ENCODE peak calls at places on chromosome 4, in nine cellular contexts. K is mammary epithelial cell, O is SJSA1, G is tibial nerve, Q is fibroblast of lung, A is left lung, J is trophoblast cell, T is adrenal gland, W is cardiac muscle cell. E is an unnamed sample. For H3K4me1, the result is how much of the 10 kb centered on the place peaks cover.

GRCh38 chr4:109298279-109299010 is 4.0 kb downstream of the COL25A1 start:
- DNase-seq in K (no peak), O (no peak), G (no peak), Q (no peak), A (no peak), J (no peak), T (no peak), W (peak), E (no peak)

GRCh38 chr4:121484633-121485032 is 103.8 kb upstream of the QRFPR start:
- DNase-seq in K (peak), O (peak), G (peak), Q (peak), A (no peak), J (peak), T (peak), W (peak), E (peak)

GRCh38 chr4:53380221-53380620 is 2.8 kb downstream of the FIP1L1 start:
- DNase-seq in K (no peak), O (no peak), G (no peak), Q (peak), A (no peak), J (no peak), T (no peak), W (no peak), E (no peak)

GRCh38 chr4:41373221-41373620 is 116.5 kb downstream of the UCHL1 start:
- DNase-seq in K (no peak), O (no peak), G (no peak), Q (no peak), A (no peak), J (no peak), T (no peak), W (no peak), E (no peak)

GRCh38 chr4:7255488-7255881 is 63.1 kb downstream of the SORCS2 start:
- DNase-seq in K (no peak), O (no peak), G (no peak), Q (no peak), A (peak), J (no peak), T (no peak), W (no peak), E (no peak)

GRCh38 chr4:43846111-43846587 is 602.5 kb downstream of the KCTD8 start:
- DNase-seq in K (no peak), O (no peak), G (no peak), Q (no peak), A (peak), J (no peak), T (no peak), W (no peak), E (no peak)

GRCh38 chr4:108311313-108311712 is 142.6 kb upstream of the LEF1 start:
- DNase-seq in K (no peak), O (no peak), G (no peak), Q (no peak), A (no peak), J (no peak), T (no peak), W (no peak), E (no peak)

GRCh38 chr4:35052546-35052945 is 1191.8 kb downstream of the ARAP2 start:
- DNase-seq in K (no peak), O (no peak), G (no peak), Q (no peak), A (no peak), J (no peak), T (no peak), W (no peak), E (no peak)

GRCh38 chr4:115883862-115884261 is 770.4 kb upstream of the NDST4 start:
- DNase-seq in K (no peak), O (no peak), G (no peak), Q (no peak), A (no peak), J (no peak), T (no peak), W (no peak), E (no peak)

GRCh38 chr4:140150886-140151699 is 2.9 kb downstream of the MAML3 start:
- DNase-seq in K (peak), O (peak), G (peak), Q (peak), A (peak), J (peak), T (peak), W (peak), E (peak)

GRCh38 chr4:143626134-143626859 is 74.2 kb downstream of the FREM3 start:
- DNase-seq in K (no peak), O (peak), G (peak), Q (peak), A (no peak), J (no peak), T (peak), W (no peak), E (no peak)

GRCh38 chr4:149715822-149716585 is 99.6 kb downstream of the IQCM start:
- DNase-seq in K (no peak), O (no peak), G (no peak), Q (no peak), A (peak), J (no peak), T (no peak), W (no peak), E (no peak)

GRCh38 chr4:182878633-182879495 is 38.3 kb downstream of the DCTD start:
- DNase-seq in K (no peak), O (no peak), G (no peak), Q (no peak), A (no peak), J (no peak), T (no peak), W (no peak), E (no peak)

GRCh38 chr4:83725076-83726074 is 189.5 kb downstream of the GPAT3 start:
- DNase-seq in K (no peak), O (no peak), G (no peak), Q (no peak), A (no peak), J (no peak), T (no peak), W (no peak), E (no peak)

GRCh38 chr4:186831574-186831973 is 107.9 kb upstream of the FAT1 start:
- DNase-seq in K (peak), O (no peak), G (no peak), Q (no peak), A (no peak), J (no peak), T (no peak), W (no peak), E (no peak)

GRCh38 chr4:86661006-86661405 is 66.9 kb downstream of the PTPN13 start:
- DNase-seq in K (no peak), O (no peak), G (no peak), Q (no peak), A (no peak), J (no peak), T (no peak), W (no peak), E (no peak)

GRCh38 chr4:87055340-87055739 is 120.5 kb downstream of the AFF1 start:
- DNase-seq in K (no peak), O (no peak), G (no peak), Q (no peak), A (no peak), J (no peak), T (no peak), W (no peak), E (no peak)

GRCh38 chr4:114900934-114901333 is 212.5 kb downstream of the NDST4 start:
- DNase-seq in K (no peak), O (no peak), G (no peak), Q (no peak), A (no peak), J (no peak), T (no peak), W (no peak), E (no peak)

GRCh38 chr4:82044141-82044993 is 329.4 kb downstream of the HNRNPD start:
- DNase-seq in K (peak), O (peak), G (peak), Q (peak), A (peak), J (peak), T (peak), W (peak), E (peak)

GRCh38 chr4:56276547-56276946 is 110.7 kb downstream of the AASDH start:
- DNase-seq in K (peak), O (no peak), G (no peak), Q (peak), A (no peak), J (peak), T (no peak), W (no peak), E (no peak)

GRCh38 chr4:22220965-22221364 is 272.4 kb upstream of the KCNIP4 start:
- DNase-seq in K (no peak), O (no peak), G (no peak), Q (no peak), A (peak), J (no peak), T (no peak), W (no peak), E (no peak)

GRCh38 chr4:9976781-9977180 is 44.5 kb downstream of the SLC2A9 start:
- DNase-seq in K (no peak), O (no peak), G (no peak), Q (no peak), A (no peak), J (no peak), T (no peak), W (no peak), E (no peak)

GRCh38 chr4:14848210-14848609 is 154.1 kb upstream of the CPEB2 start:
- DNase-seq in K (no peak), O (no peak), G (no peak), Q (no peak), A (no peak), J (no peak), T (no peak), W (no peak), E (no peak)

GRCh38 chr4:25103423-25103822 is 56.8 kb downstream of the SEPSECS start:
- DNase-seq in K (no peak), O (no peak), G (no peak), Q (no peak), A (no peak), J (no peak), T (no peak), W (no peak), E (no peak)

DNA sequence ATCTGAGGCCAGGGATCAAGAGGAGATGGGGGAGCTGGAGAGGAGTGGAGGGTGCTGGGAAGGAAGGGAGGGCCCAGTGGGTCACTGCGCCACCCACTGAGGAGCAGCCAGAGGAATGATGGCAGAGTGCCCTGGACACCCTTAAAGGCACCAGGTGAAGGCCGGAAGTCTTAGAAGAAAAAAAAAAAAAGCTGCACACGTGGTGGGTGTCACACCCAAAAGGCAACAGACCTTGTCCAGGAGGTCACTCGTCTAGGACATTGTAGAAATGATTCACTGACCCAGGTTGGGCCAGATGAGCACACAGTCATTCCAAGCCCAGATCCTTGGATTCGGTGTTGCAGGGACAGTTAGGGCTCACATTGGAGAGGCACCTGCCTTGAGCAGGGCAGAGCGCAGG is 93.5 kb upstream of the TRIM2 start:
- DNase-seq in K (no peak), O (no peak), G (no peak), Q (no peak), A (no peak), J (peak), T (no peak), W (no peak), E (no peak)
- H3K4me1 ChIP-seq in K (under half), O (under half), G (under half), Q (under half), A (under half), J (under half), T (under half), W (under half), E (under half)

DNA sequence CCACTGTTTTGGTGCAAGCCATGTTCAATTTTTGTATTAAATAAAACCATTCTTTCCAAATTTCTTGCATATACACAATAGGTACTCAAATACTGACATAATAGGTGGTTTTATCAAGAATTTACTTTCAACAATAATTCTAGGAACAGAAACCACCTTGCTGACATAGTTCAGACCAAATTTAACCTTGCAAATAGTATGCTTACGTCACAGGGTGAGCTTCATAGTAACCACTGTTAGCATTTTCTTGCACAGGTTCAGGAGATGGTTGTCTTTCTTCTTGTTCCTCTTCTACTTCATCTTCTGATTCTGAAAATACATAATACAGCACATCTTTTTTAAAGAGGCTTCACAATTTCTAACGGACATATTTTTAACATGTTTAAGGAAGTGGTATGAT is 17.6 kb downstream of the G3BP2 start:
- DNase-seq in K (no peak), O (no peak), G (no peak), Q (no peak), A (no peak), J (no peak), T (no peak), W (no peak), E (no peak)
- H3K4me1 ChIP-seq in K (under half), O (under half), G (under half), Q (under half), A (under half), J (under half), T (under half), W (under half), E (under half)

GRCh38 chr4:8269535-8270417 is at the start of gene HTRA3:
- DNase-seq in K (no peak), O (no peak), G (no peak), Q (peak), A (no peak), J (no peak), T (peak), W (peak), E (peak)
- H3K4me1 ChIP-seq in K (under half), O (under half), G (under half), Q (under half), A (half or more), J (under half), T (under half), W (under half), E (under half)

DNA sequence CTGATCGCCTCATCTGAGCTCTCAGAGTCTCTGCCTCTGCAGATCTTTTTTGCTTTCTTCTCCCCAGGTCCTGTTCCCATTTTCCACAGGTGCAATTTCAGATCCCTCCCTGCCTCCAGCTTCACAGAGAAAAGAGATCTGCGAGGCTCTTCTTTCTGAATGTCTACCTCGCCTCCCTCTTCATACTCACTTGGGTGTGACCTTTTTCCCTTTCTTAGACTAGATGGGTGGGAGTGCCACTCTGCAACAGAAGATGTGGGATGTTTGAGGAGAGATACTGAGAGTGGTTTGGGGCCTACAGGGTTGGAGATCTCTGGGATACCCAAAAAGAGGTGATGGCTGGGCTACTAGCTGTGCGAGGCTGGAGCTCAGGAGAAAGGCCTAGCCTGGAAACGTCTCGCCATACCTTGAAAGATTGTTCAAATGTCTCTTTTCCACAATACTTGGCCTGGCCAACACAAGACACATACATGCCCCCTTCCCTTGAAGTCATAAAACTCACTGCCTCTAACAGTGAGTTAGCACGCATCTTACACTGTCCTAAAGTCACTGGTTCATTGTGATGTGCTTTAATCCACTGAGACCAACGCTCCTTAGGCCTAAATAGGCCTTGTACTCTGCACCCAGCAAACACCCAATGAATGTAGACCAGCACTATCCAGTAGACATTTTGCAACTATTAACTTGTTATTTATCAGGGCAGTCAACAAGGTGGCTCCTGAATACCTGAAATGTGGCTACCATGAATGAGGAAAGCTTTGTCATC is 33.6 kb downstream of the IRF2 start:
- DNase-seq in K (no peak), O (no peak), G (no peak), Q (no peak), A (no peak), J (no peak), T (no peak), W (no peak), E (no peak)
- H3K4me1 ChIP-seq in K (under half), O (under half), G (under half), Q (under half), A (half or more), J (under half), T (half or more), W (under half), E (under half)

E was measured in neuronal stem cell.